ENCODE peak calls at places on chromosomes 16 and 17, in eight cellular contexts. Q is activated T-helper 2 cell treated with anti-CD3 and anti-CD28 coated beads, Interferon-gamma antibody, Interleukin-2, Interleukin-4, amounts not matched to agents 10 μg/mL and 5 μg/mL and 100 μg/mL, durations not matched to agents 14 hours and 24 hours and 36 hours; E is activated CD4-positive, alpha-beta T cell treated with anti-CD3 and anti-CD28 coated beads for 24 hours; V is mucosa of descending colon; T is spleen; O is T-helper 9 cell; S is HTR-8/SVneo; I is iris pigment epithelial cell. H is an unnamed sample.

GRCh38 chr16:910181-910580 is 60.6 kb downstream of the LMF1 start:
- DNase-seq in Q (no peak), E (no peak), V (no peak), T (no peak), O (no peak), S (no peak), I (no peak), H (no peak)

GRCh38 chr17:42898147-42898807 is 2.3 kb upstream of the G6PC1 start:
- DNase-seq in Q (no peak), E (no peak), V (no peak), T (no peak), O (no peak), S (no peak), I (no peak), H (no peak)

GRCh38 chr17:57032343-57032742 is 52.7 kb upstream of the AKAP1 start:
- DNase-seq in Q (no peak), E (no peak), V (peak), T (no peak), O (no peak), S (no peak), I (no peak), H (no peak)

GRCh38 chr16:27355610-27356009 is 41.8 kb downstream of the IL4R start:
- DNase-seq in Q (no peak), E (no peak), V (peak), T (peak), O (no peak), S (no peak), I (peak), H (peak)

GRCh38 chr17:36534117-36534880 is at the start of gene MYO19:
- DNase-seq in Q (no peak), E (peak), V (peak), T (peak), O (peak), S (peak), I (peak), H (no peak)

GRCh38 chr16:66705790-66706505 is 9.4 kb upstream of the CMTM4 start:
- DNase-seq in Q (no peak), E (no peak), V (peak), T (peak), O (no peak), S (no peak), I (no peak), H (no peak)

GRCh38 chr17:75776399-75777242 is 8.0 kb upstream of the UNK start:
- DNase-seq in Q (no peak), E (no peak), V (no peak), T (peak), O (no peak), S (no peak), I (no peak), H (peak)

GRCh38 chr17:59361916-59362810 is 30.7 kb downstream of the YPEL2 start:
- DNase-seq in Q (peak), E (no peak), V (no peak), T (no peak), O (no peak), S (peak), I (peak), H (no peak)

GRCh38 chr16:58458634-58459343 is 41.2 kb upstream of the NDRG4 start:
- DNase-seq in Q (no peak), E (no peak), V (no peak), T (peak), O (no peak), S (no peak), I (no peak), H (no peak)

GRCh38 chr17:78672880-78673371 is 95.7 kb upstream of the DNAH17 start:
- DNase-seq in Q (no peak), E (no peak), V (no peak), T (peak), O (no peak), S (no peak), I (peak), H (no peak)

GRCh38 chr17:8825802-8826201 is 26.6 kb upstream of the MFSD6L start:
- DNase-seq in Q (no peak), E (no peak), V (no peak), T (no peak), O (no peak), S (no peak), I (no peak), H (no peak)

GRCh38 chr16:68227183-68227793 is 8.6 kb downstream of the ESRP2 start:
- DNase-seq in Q (no peak), E (no peak), V (no peak), T (no peak), O (no peak), S (no peak), I (no peak), H (no peak)

GRCh38 chr17:2171725-2172446 is 117.0 kb downstream of the HIC1 start:
- DNase-seq in Q (no peak), E (no peak), V (peak), T (no peak), O (no peak), S (peak), I (peak), H (no peak)

GRCh38 chr16:75420987-75421819 is 12.1 kb downstream of the CFDP1 start:
- DNase-seq in Q (no peak), E (peak), V (peak), T (peak), O (no peak), S (peak), I (peak), H (no peak)

GRCh38 chr17:28272166-28272565 is 46.8 kb upstream of the TMEM97 start:
- DNase-seq in Q (no peak), E (no peak), V (no peak), T (no peak), O (no peak), S (no peak), I (no peak), H (no peak)

GRCh38 chr17:74474043-74474792 is 7.8 kb downstream of the CD300A start:
- DNase-seq in Q (no peak), E (no peak), V (no peak), T (no peak), O (no peak), S (no peak), I (no peak), H (no peak)

GRCh38 chr17:77451271-77451893 is 310.6 kb downstream of the SEC14L1 start:
- DNase-seq in Q (peak), E (peak), V (peak), T (peak), O (peak), S (no peak), I (peak), H (no peak)

GRCh38 chr17:19508327-19508867 is 25.3 kb upstream of the SLC47A1 start:
- DNase-seq in Q (peak), E (peak), V (peak), T (peak), O (peak), S (no peak), I (no peak), H (no peak)

GRCh38 chr16:67779256-67780014 is 26.9 kb downstream of the RANBP10 start:
- DNase-seq in Q (no peak), E (no peak), V (no peak), T (no peak), O (no peak), S (no peak), I (no peak), H (no peak)

GRCh38 chr17:70622382-70623260 is 453.3 kb downstream of the KCNJ2 start:
- DNase-seq in Q (no peak), E (no peak), V (peak), T (no peak), O (no peak), S (peak), I (peak), H (no peak)

GRCh38 chr17:81552244-81553017 is at the start of gene FAAP100:
- DNase-seq in Q (peak), E (peak), V (peak), T (peak), O (peak), S (peak), I (peak), H (peak)

GRCh38 chr17:75049057-75049456 is 2.0 kb downstream of the KCTD2 start:
- DNase-seq in Q (no peak), E (no peak), V (no peak), T (no peak), O (no peak), S (no peak), I (no peak), H (no peak)

GRCh38 chr16:28131743-28132393 is 68.4 kb upstream of the GSG1L start:
- DNase-seq in Q (no peak), E (no peak), V (no peak), T (no peak), O (no peak), S (no peak), I (no peak), H (no peak)

GRCh38 chr17:55577011-55577586 is 65.8 kb upstream of the SMIM36 start:
- DNase-seq in Q (peak), E (no peak), V (no peak), T (peak), O (no peak), S (no peak), I (peak), H (peak)

GRCh38 chr16:54374136-54374535 is 87.5 kb upstream of the IRX3 start:
- DNase-seq in Q (no peak), E (no peak), V (no peak), T (no peak), O (no peak), S (peak), I (no peak), H (no peak)

GRCh38 chr16:31179153-31179746 is 689 bp upstream of the FUS start:
- DNase-seq in Q (no peak), E (no peak), V (no peak), T (no peak), O (no peak), S (no peak), I (no peak), H (no peak)

GRCh38 chr17:69287168-69287567 is 39.8 kb downstream of the ABCA5 start:
- DNase-seq in Q (no peak), E (no peak), V (no peak), T (no peak), O (no peak), S (no peak), I (peak), H (no peak)

GRCh38 chr17:4010754-4011153 is 46.5 kb upstream of the ATP2A3 start:
- DNase-seq in Q (no peak), E (no peak), V (no peak), T (no peak), O (no peak), S (no peak), I (no peak), H (no peak)

GRCh38 chr17:71176315-71176714 is 944.5 kb upstream of the SOX9 start:
- DNase-seq in Q (no peak), E (no peak), V (no peak), T (no peak), O (no peak), S (no peak), I (no peak), H (no peak)